ENCODE peak calls at places on chromosomes 7 and 10, in five cellular contexts. K is MM.1S, L is lung, D is pancreas, P is tibial nerve. U is an unnamed sample. For H3K4me1, the result is how much of the 10 kb centered on the place peaks cover.

GRCh38 chr10:57925045-57925444 is 342.6 kb downstream of the IPMK start:
- DNase-seq in K (peak), L (no peak), D (no peak), P (no peak), U (no peak)

GRCh38 chr7:80637911-80638765 is at the start of gene CD36:
- DNase-seq in K (no peak), L (no peak), D (no peak), P (peak), U (no peak)

GRCh38 chr10:70804424-70804814 is 11.3 kb upstream of the SGPL1 start:
- DNase-seq in K (no peak), L (no peak), D (no peak), P (no peak), U (no peak)

GRCh38 chr10:121919666-121920065 is 8.2 kb downstream of the ATE1 start:
- DNase-seq in K (no peak), L (no peak), D (no peak), P (no peak), U (no peak)

GRCh38 chr7:17236603-17237002 is 61.8 kb upstream of the AHR start:
- DNase-seq in K (no peak), L (no peak), D (no peak), P (no peak), U (no peak)

GRCh38 chr7:33970566-33970965 is 65.2 kb downstream of the BMPER start:
- DNase-seq in K (no peak), L (no peak), D (no peak), P (peak), U (no peak)

GRCh38 chr7:140698477-140698876 is 2.0 kb downstream of the NDUFB2 start:
- DNase-seq in K (no peak), L (no peak), D (no peak), P (no peak), U (no peak)

GRCh38 chr10:25498645-25499044 is 323.8 kb downstream of the GPR158 start:
- DNase-seq in K (no peak), L (no peak), D (no peak), P (no peak), U (no peak)

GRCh38 chr7:3892167-3892566 is 591.1 kb downstream of the SDK1 start:
- DNase-seq in K (no peak), L (no peak), D (no peak), P (no peak), U (no peak)

GRCh38 chr10:127500098-127500497 is 49.0 kb upstream of the NPS start:
- DNase-seq in K (no peak), L (no peak), D (no peak), P (no peak), U (no peak)

GRCh38 chr10:3353235-3353634 is 180.7 kb upstream of the PITRM1 start:
- DNase-seq in K (no peak), L (no peak), D (no peak), P (no peak), U (no peak)

GRCh38 chr10:75111367-75111905 is at the start of gene SAMD8:
- DNase-seq in K (peak), L (peak), D (peak), P (peak), U (peak)

GRCh38 chr10:114962441-114962840 is 24.4 kb downstream of the TRUB1 start:
- DNase-seq in K (no peak), L (no peak), D (no peak), P (no peak), U (no peak)

GRCh38 chr10:101214446-101215396 is 14.5 kb downstream of the LBX1 start:
- DNase-seq in K (peak), L (peak), D (peak), P (peak), U (peak)

GRCh38 chr10:58023341-58024073 is 244.2 kb downstream of the IPMK start:
- DNase-seq in K (no peak), L (no peak), D (no peak), P (no peak), U (no peak)

GRCh38 chr10:77070317-77070716 is 567.3 kb downstream of the KCNMA1 start:
- DNase-seq in K (no peak), L (no peak), D (no peak), P (peak), U (peak)

GRCh38 chr10:77070892-77071595 is 566.6 kb downstream of the KCNMA1 start:
- DNase-seq in K (no peak), L (no peak), D (no peak), P (peak), U (peak)

GRCh38 chr10:77074104-77074638 is 563.4 kb downstream of the KCNMA1 start:
- DNase-seq in K (no peak), L (no peak), D (no peak), P (no peak), U (no peak)

GRCh38 chr10:77075916-77076315 is 561.7 kb downstream of the KCNMA1 start:
- DNase-seq in K (no peak), L (no peak), D (no peak), P (no peak), U (no peak)

DNA sequence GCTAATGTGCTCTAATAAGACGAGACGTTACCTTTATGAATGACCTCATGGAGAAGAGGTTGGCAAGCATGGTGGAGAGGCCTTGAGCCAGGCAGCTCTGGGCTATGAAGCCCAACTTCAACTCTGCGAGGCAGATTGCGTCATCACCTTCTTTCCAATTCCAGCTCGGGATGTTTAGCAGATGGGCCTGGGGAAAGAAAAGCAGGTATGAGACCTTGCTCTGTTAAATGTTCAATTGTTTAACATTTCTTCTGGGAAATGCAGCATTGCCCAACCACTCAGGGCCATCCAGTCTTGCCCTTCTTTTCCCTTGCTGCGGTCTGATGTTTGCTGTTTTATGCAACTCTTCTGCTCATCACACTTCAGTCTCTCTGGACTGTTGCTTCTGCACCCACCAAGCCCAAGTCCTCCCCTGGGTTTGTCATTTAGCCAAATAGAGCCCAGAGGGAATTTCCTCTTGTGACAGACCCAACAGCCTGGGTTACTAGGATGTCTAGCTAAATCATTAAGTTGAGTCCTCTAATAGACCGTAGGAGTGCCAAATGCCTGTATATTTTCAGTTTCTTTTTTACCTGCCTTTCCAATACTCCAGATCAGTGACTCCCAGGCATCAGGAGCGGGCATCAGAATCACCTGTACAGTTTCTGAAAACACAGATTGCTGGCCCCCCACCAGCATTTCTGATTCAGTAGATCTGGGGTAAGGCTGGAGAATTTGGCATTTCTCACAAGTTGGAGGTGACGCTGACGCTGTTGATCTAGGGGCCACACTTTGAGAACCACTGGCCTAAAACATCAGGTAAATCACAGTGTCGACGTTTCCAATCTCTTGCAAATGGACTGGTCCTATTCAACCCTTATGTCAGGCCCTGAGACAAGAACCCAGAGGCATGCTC is 564.3 kb downstream of the KCNMA1 start:
- DNase-seq in K (no peak), L (no peak), D (peak), P (peak), U (peak)
- H3K4me1 ChIP-seq in K (under half), L (under half), D (under half), P (under half), U (under half)

DNA sequence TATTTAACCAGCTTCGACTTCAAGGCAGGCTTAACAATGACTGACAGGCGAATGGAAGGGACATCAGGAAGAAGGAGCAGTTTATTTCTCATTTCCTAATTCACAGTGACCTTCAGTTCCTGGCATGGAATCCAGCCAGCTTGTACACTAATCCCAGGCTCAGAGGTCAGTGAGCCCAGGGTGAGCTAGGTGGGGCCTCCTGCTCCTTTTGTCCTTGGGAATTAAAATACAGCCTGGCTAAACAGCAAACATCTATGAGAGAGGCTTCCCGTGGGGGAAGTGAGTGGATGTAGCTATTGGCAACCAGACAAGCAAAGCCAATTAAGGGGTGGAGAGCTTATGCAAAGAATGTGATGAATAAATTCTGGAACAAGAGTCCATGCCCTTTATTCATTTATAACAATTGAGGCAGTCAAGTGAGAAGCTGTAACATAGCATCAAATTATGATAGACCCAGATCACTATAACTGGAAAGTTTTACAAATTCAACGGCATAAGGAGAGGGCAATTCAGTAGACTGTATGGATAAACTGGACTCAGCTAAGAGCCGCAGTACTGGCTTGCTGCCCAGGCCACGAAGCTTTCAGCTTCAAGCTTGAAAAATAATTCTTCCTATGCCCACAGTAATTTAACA is 57.1 kb downstream of the STK17A start:
- DNase-seq in K (no peak), L (peak), D (peak), P (peak), U (no peak)
- H3K4me1 ChIP-seq in K (under half), L (under half), D (under half), P (under half), U (under half)

GRCh38 chr7:25638590-25638989 is 410.3 kb upstream of the NPVF start:
- DNase-seq in K (no peak), L (no peak), D (no peak), P (no peak), U (no peak)

GRCh38 chr7:25647007-25647406 is 418.7 kb upstream of the NPVF start:
- DNase-seq in K (no peak), L (no peak), D (no peak), P (no peak), U (no peak)

GRCh38 chr7:25643285-25643684 is 415.0 kb upstream of the NPVF start:
- DNase-seq in K (no peak), L (no peak), D (no peak), P (no peak), U (no peak)

GRCh38 chr7:25643770-25644394 is 415.6 kb upstream of the NPVF start:
- DNase-seq in K (no peak), L (no peak), D (no peak), P (no peak), U (no peak)

DNA sequence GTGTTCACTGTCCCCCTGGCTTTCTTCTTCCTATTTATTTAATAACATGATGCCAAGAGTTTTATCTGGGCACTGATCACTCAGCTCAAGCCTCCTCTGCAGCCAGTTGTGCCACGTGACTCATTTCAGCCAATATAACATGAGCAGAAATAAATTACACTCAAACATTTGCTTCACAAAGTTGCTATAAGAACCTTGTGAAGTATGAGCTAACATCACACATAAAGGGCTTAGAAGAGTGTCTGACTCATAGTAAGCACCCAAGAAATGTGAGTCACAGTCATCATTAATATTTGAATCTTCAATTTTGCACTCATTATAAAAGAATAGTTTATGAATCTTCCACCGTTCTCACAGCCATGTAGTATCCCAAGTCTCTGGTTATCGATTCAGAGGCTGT is 414.6 kb upstream of the NPVF start:
- DNase-seq in K (no peak), L (no peak), D (no peak), P (no peak), U (no peak)
- H3K4me1 ChIP-seq in K (under half), L (under half), D (under half), P (under half), U (under half)

DNA sequence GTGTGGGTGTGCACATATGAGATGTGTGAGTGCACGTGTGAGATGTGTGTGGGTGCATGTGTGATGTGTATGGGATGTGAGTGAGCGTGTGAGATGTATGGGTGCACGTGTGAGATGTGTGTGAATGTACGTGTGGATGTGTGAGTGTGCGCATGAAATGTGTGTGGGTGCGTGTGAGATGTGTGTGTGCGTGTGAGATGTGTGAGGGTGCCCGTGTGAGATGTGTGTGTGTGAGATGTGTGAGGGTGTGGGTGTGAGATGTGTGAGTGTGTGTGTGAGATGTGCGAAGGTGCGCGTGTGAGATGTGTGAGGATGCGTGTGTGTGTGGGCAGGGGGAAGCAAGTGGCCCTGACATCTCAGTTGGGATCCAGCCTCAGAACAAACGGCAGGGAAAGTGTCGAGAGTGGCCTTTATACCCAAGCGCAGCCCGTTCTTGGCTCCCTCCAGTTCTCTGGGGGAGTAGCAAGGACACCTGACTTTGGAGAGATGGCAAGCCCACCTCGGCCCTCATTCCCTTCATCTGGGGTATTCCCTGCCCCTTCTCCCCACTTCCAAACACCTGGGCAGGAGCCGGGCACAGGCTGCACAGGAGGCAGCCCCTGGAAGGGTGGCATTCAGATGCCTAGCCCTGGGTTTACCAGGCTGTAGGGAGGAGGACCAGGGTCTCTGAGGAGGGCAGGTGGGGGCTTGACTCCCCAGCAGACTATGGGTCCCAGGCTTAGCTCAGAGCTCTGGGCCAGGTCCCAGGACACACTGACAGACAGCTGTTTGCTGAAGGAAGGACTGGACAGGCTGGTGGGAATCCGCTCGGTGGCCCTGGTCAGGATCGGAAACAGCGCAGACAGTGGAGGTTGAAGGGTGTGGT is 31.6 kb downstream of the PPIF start:
- DNase-seq in K (no peak), L (no peak), D (no peak), P (no peak), U (no peak)
- H3K4me1 ChIP-seq in K (under half), L (under half), D (under half), P (under half), U (half or more)

GRCh38 chr7:6385909-6386560 is 61.7 kb downstream of the DAGLB start:
- DNase-seq in K (no peak), L (no peak), D (no peak), P (no peak), U (no peak)

GRCh38 chr7:6386779-6387178 is 61.0 kb downstream of the DAGLB start:
- DNase-seq in K (no peak), L (no peak), D (no peak), P (no peak), U (no peak)

GRCh38 chr7:6392712-6393666 is 54.8 kb downstream of the DAGLB start:
- DNase-seq in K (no peak), L (peak), D (peak), P (peak), U (peak)

GRCh38 chr7:6387734-6388294 is 59.9 kb downstream of the DAGLB start:
- DNase-seq in K (no peak), L (no peak), D (no peak), P (no peak), U (no peak)

GRCh38 chr7:6389728-6390127 is 58.0 kb downstream of the DAGLB start:
- DNase-seq in K (no peak), L (no peak), D (no peak), P (no peak), U (no peak)
- H3K4me1 ChIP-seq in K (under half), L (under half), D (under half), P (under half), U (half or more)

GRCh38 chr7:44754802-44755697 is 6.4 kb downstream of the ZMIZ2 start:
- DNase-seq in K (no peak), L (no peak), D (no peak), P (no peak), U (no peak)
- H3K4me1 ChIP-seq in K (under half), L (under half), D (under half), P (under half), U (under half)

GRCh38 chr7:130353196-130353595 is 8.6 kb downstream of the CPA5 start:
- DNase-seq in K (no peak), L (no peak), D (no peak), P (no peak), U (no peak)

GRCh38 chr7:130359276-130359857 is 14.8 kb downstream of the CPA5 start:
- DNase-seq in K (no peak), L (no peak), D (no peak), P (no peak), U (no peak)

GRCh38 chr7:130358471-130358870 is 13.9 kb downstream of the CPA5 start:
- DNase-seq in K (no peak), L (no peak), D (no peak), P (no peak), U (no peak)

GRCh38 chr7:130356760-130357611 is 12.4 kb downstream of the CPA5 start:
- DNase-seq in K (no peak), L (no peak), D (no peak), P (peak), U (peak)

DNA sequence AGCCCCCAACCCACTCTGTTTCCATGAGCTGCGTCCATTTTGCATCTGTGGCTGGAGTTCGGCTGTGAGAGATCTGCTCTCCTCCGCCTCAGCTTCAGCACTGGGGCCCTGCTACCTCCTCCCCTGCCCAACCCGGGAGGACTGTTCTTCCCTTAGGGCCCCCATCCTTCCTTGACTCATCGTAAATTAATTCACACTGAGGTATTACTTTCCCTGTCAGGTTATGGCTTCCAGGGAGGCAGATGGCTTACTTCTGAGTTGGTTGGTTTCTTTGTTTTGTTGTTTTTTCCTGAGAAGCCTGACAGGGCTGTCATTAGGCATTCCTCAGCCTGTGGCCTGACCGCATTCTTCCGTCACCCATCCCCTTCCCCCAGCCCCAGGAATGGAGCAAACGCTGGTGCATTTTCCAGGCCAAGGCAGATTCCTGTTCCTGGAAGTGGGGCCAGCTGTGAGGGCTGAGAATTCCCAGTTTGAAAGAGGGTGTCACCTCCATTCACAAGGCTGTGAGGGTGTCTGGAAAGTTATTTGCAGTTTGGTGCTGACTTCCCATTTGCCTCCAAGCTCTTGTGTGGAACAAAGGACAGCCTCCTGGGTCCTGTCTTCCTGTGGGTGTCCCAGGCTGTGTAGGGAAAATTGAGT is 11.6 kb downstream of the CPA5 start:
- DNase-seq in K (no peak), L (no peak), D (no peak), P (peak), U (peak)
- H3K4me1 ChIP-seq in K (under half), L (under half), D (under half), P (under half), U (under half)

DNA sequence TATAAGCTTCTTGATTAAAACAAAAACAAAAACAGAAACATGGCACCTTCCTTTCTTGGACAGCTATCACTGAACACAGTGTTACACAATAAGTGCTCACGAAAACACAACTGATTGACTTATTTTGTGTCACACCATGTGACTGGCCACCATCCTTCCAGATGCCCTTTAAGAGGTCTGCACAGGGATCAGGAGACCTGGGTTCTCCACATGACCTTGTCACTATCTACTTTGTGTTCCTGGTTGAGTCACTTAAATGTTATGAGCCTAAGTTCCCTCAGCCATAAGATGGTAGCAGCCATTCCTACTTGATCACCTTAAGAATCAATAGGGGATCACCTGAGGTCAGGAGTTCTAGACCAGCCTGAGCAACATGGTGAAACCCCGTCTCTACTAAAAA is 120.0 kb downstream of the HIPK2 start:
- DNase-seq in K (no peak), L (no peak), D (no peak), P (no peak), U (no peak)
- H3K4me1 ChIP-seq in K (under half), L (under half), D (under half), P (under half), U (under half)

GRCh38 chr10:61937631-61938284 is 36.3 kb downstream of the ARID5B start:
- DNase-seq in K (peak), L (no peak), D (no peak), P (no peak), U (no peak)
- H3K4me1 ChIP-seq in K (half or more), L (under half), D (under half), P (under half), U (under half)